ENCODE peak calls at places on chromosomes 1 and 21, in four cellular contexts. V is HCT116, X is A673, C is esophagus squamous epithelium. U is an unnamed sample.

GRCh38 chr1:67162954-67163353 is 3.3 kb upstream of the IL23R start:
- DNase-seq in X (no peak), V (peak; percentile 61), C (no peak), U (no peak)

GRCh38 chr1:210123924-210124589 is 108.5 kb upstream of the SERTAD4 start:
- DNase-seq in V (no peak), C (no peak), X (peak; percentile 98), U (no peak)

GRCh38 chr1:175200626-175201025 is 8.1 kb upstream of the KIAA0040 start:
- DNase-seq in X (no peak), C (no peak), V (no peak), U (no peak)

GRCh38 chr1:78126506-78126905 is 80.7 kb downstream of the GIPC2 start:
- DNase-seq in X (no peak), V (no peak), C (no peak), U (no peak)

GRCh38 chr21:15122241-15122640 is 57.4 kb upstream of the NRIP1 start:
- DNase-seq in X (no peak), V (no peak), C (no peak), U (no peak)

GRCh38 chr1:43861985-43862735 is 71.4 kb upstream of the ARTN start:
- DNase-seq in C (no peak), X (no peak), V (no peak), U (no peak)

GRCh38 chr1:179831225-179831624 is 46.4 kb downstream of the TOR1AIP2 start:
- DNase-seq in V (no peak), C (no peak), X (no peak), U (no peak)

GRCh38 chr1:89962742-89963075 is 32.2 kb upstream of the ZNF326 start:
- DNase-seq in V (no peak), X (peak; percentile 42), C (no peak), U (no peak)

GRCh38 chr1:31413405-31414005 is 492 bp downstream of the SERINC2 start:
- DNase-seq in X (no peak), V (no peak), C (no peak), U (peak; percentile 43)

GRCh38 chr1:197808843-197809242 is 33.6 kb upstream of the DENND1B start:
- DNase-seq in C (no peak), V (no peak), X (no peak), U (no peak)

GRCh38 chr21:41899431-41900202 is 20.5 kb upstream of the PRDM15 start:
- DNase-seq in X (no peak), V (no peak), C (no peak), U (no peak)

GRCh38 chr21:43347461-43347860 is 79.5 kb downstream of the SIK1 start:
- DNase-seq in V (no peak), X (no peak), C (no peak), U (no peak)

GRCh38 chr21:41975391-41976272 is 21.8 kb upstream of the C2CD2 start:
- DNase-seq in X (no peak), C (no peak), V (no peak), U (no peak)

GRCh38 chr21:38244885-38245869 is 11.6 kb upstream of the KCNJ15 start:
- DNase-seq in X (no peak), C (no peak), V (no peak), U (no peak)

GRCh38 chr1:94522304-94522703 is 19.3 kb downstream of the F3 start:
- DNase-seq in C (no peak), X (peak; percentile 82), V (peak; percentile 45), U (peak; percentile 46)

GRCh38 chr1:4119516-4120220 is 219.6 kb upstream of the C1orf174 start:
- DNase-seq in C (no peak), V (no peak), X (no peak), U (no peak)

GRCh38 chr1:87093286-87093685 is 178.9 kb downstream of the HS2ST1 start:
- DNase-seq in V (no peak), C (no peak), X (peak; percentile 18), U (no peak)

GRCh38 chr1:117336087-117336817 is 31.0 kb upstream of the MAN1A2 start:
- DNase-seq in X (no peak), C (no peak), V (no peak), U (no peak)

GRCh38 chr1:180157576-180158057 is 2.9 kb downstream of the QSOX1 start:
- DNase-seq in C (no peak), V (no peak), X (no peak), U (no peak)

GRCh38 chr1:3515774-3516480 is 61.5 kb downstream of the ARHGEF16 start:
- DNase-seq in X (peak; percentile 24), C (no peak), V (no peak), U (no peak)

GRCh38 chr1:27153927-27154358 is 982 bp downstream of the SLC9A1 start:
- DNase-seq in X (no peak), C (no peak), V (no peak), U (no peak)

GRCh38 chr1:39322431-39322830 is 117.9 kb downstream of the MACF1 start:
- DNase-seq in C (no peak), V (no peak), X (no peak), U (no peak)

GRCh38 chr1:94713472-94714141 is 106.5 kb upstream of the SLC44A3 start:
- DNase-seq in C (peak; percentile 26), V (peak; percentile 89), X (no peak), U (no peak)

GRCh38 chr1:58162952-58163550 is 383.5 kb downstream of the OMA1 start:
- DNase-seq in X (peak; percentile 87), V (peak; percentile 47), C (no peak), U (peak; percentile 74)

GRCh38 chr21:27649323-27649722 is 682.4 kb upstream of the ADAMTS5 start:
- DNase-seq in X (no peak), C (no peak), V (no peak), U (no peak)

GRCh38 chr1:221961532-221962292 is 219.8 kb upstream of the DUSP10 start:
- DNase-seq in X (no peak), V (peak; percentile 44), C (no peak), U (no peak)

GRCh38 chr1:2258122-2258812 is 30.1 kb downstream of the SKI start:
- DNase-seq in V (no peak), C (no peak), X (no peak), U (no peak)

GRCh38 chr21:22993822-22994574 is 1995.8 kb downstream of the NCAM2 start:
- DNase-seq in C (no peak), V (no peak), X (no peak), U (no peak)

GRCh38 chr1:70509996-70510876 is 99.2 kb downstream of the CTH start:
- DNase-seq in C (no peak), V (peak; percentile 59), X (peak; percentile 96), U (peak; percentile 37)

GRCh38 chr1:94255476-94255875 is 18.1 kb upstream of the ARHGAP29 start:
- DNase-seq in X (no peak), V (no peak), C (no peak), U (no peak)

GRCh38 chr1:220892086-220892376 is 12.8 kb downstream of the HLX start:
- DNase-seq in C (no peak), V (no peak), X (no peak), U (no peak)

GRCh38 chr1:75130865-75131592 is 3.2 kb upstream of the LHX8 start:
- DNase-seq in C (no peak), V (no peak), X (no peak), U (peak; percentile 37)

GRCh38 chr1:165187020-165187628 is 169.4 kb downstream of the LMX1A start:
- DNase-seq in V (no peak), C (no peak), X (peak; percentile 53), U (no peak)

GRCh38 chr1:153548722-153549695 is at the start of gene S100A3:
- DNase-seq in V (no peak), C (no peak), X (peak; percentile 39), U (no peak)

GRCh38 chr1:201189085-201189484 is 1.5 kb upstream of the IGFN1 start:
- DNase-seq in V (no peak), X (no peak), C (no peak), U (no peak)

GRCh38 chr1:232558974-232559373 is 71.0 kb downstream of the SIPA1L2 start:
- DNase-seq in C (no peak), V (no peak), X (peak; percentile 99), U (no peak)
- H3K27ac ChIP-seq in C (no peak overlapping the region), V (no peak overlapping the region), X (no peak overlapping the region), U (no peak overlapping the region)

GRCh38 chr1:42040159-42040558 is 113.1 kb upstream of the GUCA2B start:
- DNase-seq in V (no peak), X (no peak), C (no peak), U (no peak)
- H3K27ac ChIP-seq in V (no peak overlapping the region), X (no peak overlapping the region), C (no peak overlapping the region), U (no peak overlapping the region)

DNA sequence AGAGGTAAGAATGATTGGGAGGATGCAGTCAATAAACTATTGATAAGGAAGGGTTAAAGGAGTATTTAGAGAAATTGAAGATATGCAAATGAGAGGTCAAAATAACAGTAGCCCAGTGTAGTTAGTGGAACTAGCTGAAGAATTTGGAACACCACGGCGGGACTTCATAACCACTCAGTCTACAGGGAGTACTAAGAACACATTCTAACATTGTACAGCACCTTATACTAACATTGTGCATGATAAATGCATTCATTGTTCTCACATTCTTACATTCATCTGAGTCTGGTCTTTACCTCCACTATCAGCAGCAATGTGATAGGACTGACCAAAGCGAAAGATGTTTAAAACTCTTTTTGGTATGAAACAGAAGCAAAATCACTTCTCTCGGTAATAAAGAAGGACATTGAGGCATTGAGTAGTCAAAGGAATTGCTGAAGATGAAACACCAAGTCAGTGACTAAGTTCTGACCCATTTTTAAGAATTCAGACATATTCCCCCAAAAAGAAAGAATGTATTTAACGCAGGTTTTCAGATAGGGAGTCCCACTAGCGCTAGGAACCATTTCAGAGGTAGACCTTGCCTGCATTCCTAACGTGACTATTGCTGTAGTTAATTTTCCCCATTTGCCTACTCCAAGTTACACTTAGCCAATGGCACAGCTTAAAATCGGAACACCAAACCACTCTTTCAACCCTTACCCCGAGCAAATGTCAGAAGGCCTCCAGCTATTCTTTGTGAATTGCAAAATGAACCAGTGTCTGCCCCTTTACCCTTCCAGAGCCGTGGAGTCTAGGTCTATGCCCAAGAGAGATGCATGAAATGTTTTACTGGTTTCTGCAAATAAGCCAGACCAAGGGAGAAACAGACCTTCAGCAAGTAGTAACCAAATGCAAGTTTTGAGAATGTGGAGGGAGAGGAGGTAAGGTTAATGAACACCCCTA is 108.8 kb upstream of the IRF2BP2 start:
- DNase-seq in V (no peak), X (no peak), C (no peak), U (no peak)
- H3K27ac ChIP-seq in V (no peak overlapping the region), X (no peak overlapping the region), C (peak overlapping the region; percentile 98), U (no peak overlapping the region)

DNA sequence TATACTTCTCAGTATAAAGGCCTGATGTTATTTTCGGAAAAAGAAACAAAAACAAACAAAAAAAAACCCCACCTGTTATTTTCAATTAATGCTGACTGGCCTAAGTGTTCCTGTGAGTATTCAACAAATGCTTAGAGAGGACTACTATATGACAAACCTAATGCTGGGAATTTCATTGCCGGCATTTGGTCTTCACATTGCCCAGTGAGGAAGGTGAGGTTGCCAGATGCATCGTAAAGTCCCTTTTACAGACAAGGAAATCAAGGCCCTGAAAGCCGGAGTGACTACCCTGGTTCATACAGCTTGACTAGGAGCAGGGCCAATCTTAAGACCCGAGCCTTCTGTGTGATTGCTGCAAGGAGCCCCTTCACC is 595 bp downstream of the MRPL24 start:
- DNase-seq in X (no peak), C (no peak), V (no peak), U (no peak)
- H3K27ac ChIP-seq in X (peak overlapping the region; percentile 66), C (peak overlapping the region; percentile 93), V (peak overlapping the region; percentile 84), U (peak overlapping the region; percentile 50)